ENCODE peak calls at places on chromosomes 7 and 10, in six cellular contexts. M, J, C, B, N and Y are unnamed samples.

GRCh38 chr10:48390933-48391845 is 84.7 kb downstream of the MAPK8 start:
- DNase-seq in B (peak), M (peak), N (peak), C (no peak), J (no peak), Y (no peak)

GRCh38 chr10:119253433-119254174 is 46.2 kb downstream of the GRK5 start:
- DNase-seq in J (no peak), N (no peak), M (peak), C (peak), B (no peak), Y (peak)

GRCh38 chr10:85668522-85668921 is 698.1 kb downstream of the GRID1 start:
- DNase-seq in B (no peak), C (no peak), J (no peak), M (no peak), N (no peak), Y (no peak)

GRCh38 chr10:101287922-101288638 is 58.8 kb upstream of the LBX1 start:
- DNase-seq in N (no peak), C (peak), M (peak), B (peak), J (no peak), Y (peak)

GRCh38 chr10:6796231-6796630 is 216.2 kb upstream of the PRKCQ start:
- DNase-seq in N (no peak), C (no peak), M (no peak), J (no peak), B (no peak), Y (peak)

GRCh38 chr7:101884671-101885596 is 67.5 kb downstream of the CUX1 start:
- DNase-seq in C (no peak), B (no peak), M (no peak), J (no peak), N (peak), Y (no peak)

GRCh38 chr7:110779313-110779712 is 311.6 kb upstream of the LRRN3 start:
- DNase-seq in C (no peak), M (no peak), B (no peak), N (no peak), J (no peak), Y (no peak)

GRCh38 chr7:55494951-55495350 is 77.4 kb downstream of the VOPP1 start:
- DNase-seq in J (no peak), B (no peak), C (no peak), N (no peak), M (no peak), Y (no peak)

GRCh38 chr10:78894089-78894840 is 174.5 kb upstream of the ZMIZ1 start:
- DNase-seq in C (no peak), N (no peak), J (no peak), B (no peak), M (no peak), Y (no peak)

GRCh38 chr10:80260295-80261243 is 28.9 kb downstream of the MAT1A start:
- DNase-seq in B (peak), M (no peak), J (no peak), N (no peak), C (peak), Y (peak)

GRCh38 chr10:14382022-14382421 is 51.3 kb upstream of the FRMD4A start:
- DNase-seq in N (peak), M (no peak), C (no peak), J (no peak), B (no peak), Y (no peak)

GRCh38 chr7:40922316-40922670 is 780.6 kb downstream of the INHBA start:
- DNase-seq in N (no peak), B (no peak), J (no peak), C (no peak), M (no peak), Y (no peak)

GRCh38 chr10:132184816-132185593 is 1.7 kb upstream of the DPYSL4 start:
- DNase-seq in M (no peak), B (peak), J (no peak), N (no peak), C (no peak), Y (no peak)

GRCh38 chr10:86209726-86210125 is 156.9 kb downstream of the GRID1 start:
- DNase-seq in M (no peak), J (no peak), B (no peak), C (no peak), N (no peak), Y (no peak)

GRCh38 chr10:60963441-60964256 is 19.7 kb upstream of the RHOBTB1 start:
- DNase-seq in J (no peak), B (no peak), M (no peak), N (no peak), C (peak), Y (no peak)

GRCh38 chr7:92641921-92642511 is 51.8 kb upstream of the FAM133B start:
- DNase-seq in C (no peak), N (no peak), M (no peak), J (no peak), B (no peak), Y (no peak)

GRCh38 chr10:97713828-97714400 is 384 bp downstream of the MARVELD1 start:
- DNase-seq in B (peak), M (no peak), J (no peak), N (no peak), C (no peak), Y (peak)

GRCh38 chr10:47309403-47310089 is 9.5 kb downstream of the GDF10 start:
- DNase-seq in B (peak), M (no peak), J (no peak), C (no peak), N (no peak), Y (peak)

GRCh38 chr7:960269-960871 is 5.9 kb upstream of the ADAP1 start:
- DNase-seq in J (no peak), N (no peak), C (peak), M (no peak), B (no peak), Y (no peak)

GRCh38 chr10:36126076-36126475 is 484.0 kb upstream of the FZD8 start:
- DNase-seq in J (no peak), M (no peak), N (no peak), B (no peak), C (no peak), Y (no peak)

GRCh38 chr7:144656960-144657359 is 178.9 kb downstream of the TPK1 start:
- DNase-seq in J (no peak), M (no peak), B (no peak), C (no peak), N (no peak), Y (no peak)

GRCh38 chr7:148436571-148436970 is 154.0 kb upstream of the C7orf33 start:
- DNase-seq in B (no peak), J (no peak), M (no peak), C (peak), N (no peak), Y (no peak)
- TF ChIP-seq SP1 in B (no peak), J (no peak), M (no peak), C (no peak), N (no peak), Y (no peak)

GRCh38 chr7:29573594-29573993 is 10.0 kb downstream of the PRR15 start:
- DNase-seq in J (no peak), B (no peak), M (no peak), N (no peak), C (no peak), Y (no peak)
- TF ChIP-seq ATF3 in J (no peak), B (no peak), M (no peak), N (no peak), C (no peak), Y (no peak)

GRCh38 chr7:112759905-112760304 is 30.3 kb downstream of the TMEM168 start:
- DNase-seq in J (no peak), N (no peak), M (no peak), B (no peak), C (no peak), Y (no peak)
- TF ChIP-seq SP1 in J (no peak), N (no peak), M (no peak), B (no peak), C (no peak), Y (no peak)

DNA sequence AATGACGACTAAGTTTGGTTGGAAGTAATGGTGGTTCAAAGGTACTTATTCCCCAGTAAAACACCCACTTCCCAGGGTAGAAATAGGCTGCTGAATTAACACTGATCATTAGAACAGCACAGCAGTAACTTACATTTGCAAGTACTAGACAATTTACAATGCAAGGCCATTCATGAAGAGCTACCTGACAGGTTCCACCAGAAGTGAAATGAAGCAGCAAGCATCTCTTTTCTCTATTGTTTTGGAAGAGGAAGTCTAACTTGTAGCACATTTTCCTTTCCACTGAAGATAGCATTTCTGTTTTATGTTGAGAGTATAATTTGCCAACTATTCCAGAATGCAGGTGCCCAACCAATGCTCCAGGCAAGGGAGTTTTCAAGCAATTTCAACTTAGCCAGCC is 145.9 kb downstream of the CREB5 start:
- DNase-seq in M (no peak), C (no peak), B (no peak), J (no peak), N (no peak), Y (no peak)
- TF ChIP-seq ATF3 in M (no peak), C (no peak), B (no peak), J (no peak), N (no peak), Y (no peak)

DNA sequence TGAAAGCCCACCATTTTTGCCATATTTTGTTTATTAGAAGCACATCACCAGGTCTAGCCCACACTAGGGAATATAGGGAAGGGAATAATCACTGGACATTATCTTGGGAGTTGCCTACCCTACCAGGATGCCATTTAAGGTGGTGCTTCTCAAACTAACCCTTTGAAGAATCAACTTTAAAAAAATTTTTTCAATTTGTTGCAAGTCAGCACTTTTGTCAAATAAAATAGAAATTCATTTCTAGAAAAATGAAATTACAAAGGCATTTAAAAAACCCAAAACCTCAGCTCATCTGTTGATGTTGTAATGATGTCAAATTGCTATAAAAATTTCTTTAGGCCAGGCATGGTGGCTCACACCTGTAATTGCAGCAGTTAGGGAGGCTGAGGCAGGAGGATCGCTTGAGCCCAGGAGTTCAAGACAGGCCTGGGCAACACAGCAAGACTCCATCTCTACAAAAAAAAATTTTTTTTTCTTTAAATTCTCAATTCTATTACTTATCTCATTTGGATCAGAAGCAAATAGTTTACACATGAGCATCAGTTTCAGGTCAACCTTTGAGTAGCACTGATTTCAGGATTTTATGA is 2.5 kb upstream of the NFE2L3 start:
- DNase-seq in M (no peak), N (no peak), J (no peak), B (no peak), C (no peak), Y (no peak)
- TF ChIP-seq SP1 in M (no peak), N (no peak), J (no peak), B (no peak), C (no peak), Y (no peak)

GRCh38 chr7:50681451-50682045 is 101.1 kb downstream of the GRB10 start:
- DNase-seq in N (no peak), J (no peak), C (no peak), B (no peak), M (no peak), Y (no peak)

GRCh38 chr7:50684011-50684701 is 98.5 kb downstream of the GRB10 start:
- DNase-seq in J (no peak), B (no peak), N (no peak), C (no peak), M (no peak), Y (no peak)

GRCh38 chr7:50684702-50685074 is 98.0 kb downstream of the GRB10 start:
- DNase-seq in M (no peak), B (no peak), J (no peak), N (no peak), C (no peak), Y (no peak)

GRCh38 chr7:50682573-50682972 is 100.1 kb downstream of the GRB10 start:
- DNase-seq in B (no peak), M (no peak), N (no peak), J (no peak), C (no peak), Y (no peak)

DNA sequence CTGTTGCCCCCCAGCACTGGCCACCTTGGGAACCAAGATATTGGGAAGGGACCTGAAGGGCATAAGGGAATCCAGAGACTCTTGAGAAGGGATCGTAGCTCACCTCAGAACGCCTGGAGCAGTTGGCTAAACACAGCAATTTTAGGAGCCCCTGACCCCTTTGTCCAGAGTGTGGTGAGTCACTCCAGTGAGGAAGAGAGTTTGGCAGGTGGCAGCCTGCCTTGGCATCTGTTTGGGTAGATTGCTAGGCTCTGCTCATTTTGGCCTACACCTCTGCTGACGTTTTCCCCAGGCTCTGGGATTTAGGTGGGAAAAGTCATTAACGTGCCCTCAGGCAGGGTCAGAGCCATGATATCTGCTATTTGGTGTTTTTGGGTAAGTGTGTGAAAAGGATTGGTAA is 100.6 kb downstream of the GRB10 start:
- DNase-seq in M (no peak), N (no peak), J (no peak), B (no peak), C (no peak), Y (no peak)
- TF ChIP-seq ATF3 in M (no peak), N (no peak), J (no peak), B (no peak), C (no peak), Y (no peak)